ENCODE peak calls at places on chromosomes 5 and 9, in eight cellular contexts. R is psoas muscle, Z is HFFc6, A is neural crest cell, E is HepG2, D is GM12878, H is body of pancreas, B is progenitor cell of endocrine pancreas. V is an unnamed sample.

GRCh38 chr5:14872070-14872989 is 752 bp upstream of the ANKH start:
- DNase-seq in R (peak), Z (no peak), A (peak), E (peak), D (no peak), H (peak), B (peak), V (peak)

GRCh38 chr5:176658817-176659216 is 11.5 kb downstream of the TSPAN17 start:
- DNase-seq in R (no peak), Z (no peak), A (no peak), E (no peak), D (no peak), H (no peak), B (no peak), V (no peak)

GRCh38 chr5:179869641-179870402 is 11.2 kb upstream of the MRNIP start:
- DNase-seq in R (no peak), Z (no peak), A (no peak), E (no peak), D (no peak), H (no peak), B (no peak), V (no peak)

GRCh38 chr9:129720181-129720864 is 32.5 kb downstream of the PTGES start:
- DNase-seq in R (no peak), Z (no peak), A (peak), E (peak), D (no peak), H (no peak), B (peak), V (no peak)

GRCh38 chr9:37775216-37775919 is 9.5 kb downstream of the EXOSC3 start:
- DNase-seq in R (no peak), Z (peak), A (no peak), E (no peak), D (no peak), H (no peak), B (no peak), V (no peak)

GRCh38 chr5:55674340-55674739 is 37.8 kb downstream of the SLC38A9 start:
- DNase-seq in R (no peak), Z (no peak), A (no peak), E (peak), D (no peak), H (no peak), B (no peak), V (no peak)

GRCh38 chr5:31638286-31638685 is 645 bp upstream of the PDZD2 start:
- DNase-seq in R (peak), Z (no peak), A (no peak), E (no peak), D (no peak), H (peak), B (no peak), V (no peak)

GRCh38 chr9:2199999-2200796 is 185.1 kb downstream of the SMARCA2 start:
- DNase-seq in R (no peak), Z (no peak), A (no peak), E (no peak), D (no peak), H (no peak), B (no peak), V (no peak)

GRCh38 chr5:120599576-120599975 is 135.5 kb downstream of the PRR16 start:
- DNase-seq in R (no peak), Z (peak), A (no peak), E (no peak), D (no peak), H (peak), B (no peak), V (no peak)

GRCh38 chr5:95644351-95645042 is 2.1 kb upstream of the RFESD start:
- DNase-seq in R (no peak), Z (peak), A (peak), E (peak), D (peak), H (peak), B (no peak), V (no peak)

GRCh38 chr5:143887901-143888648 is 76.1 kb downstream of the HMHB1 start:
- DNase-seq in R (no peak), Z (peak), A (no peak), E (no peak), D (no peak), H (no peak), B (no peak), V (no peak)

GRCh38 chr5:89351232-89351631 is 468.2 kb upstream of the MEF2C start:
- DNase-seq in R (no peak), Z (peak), A (no peak), E (no peak), D (no peak), H (no peak), B (no peak), V (no peak)

GRCh38 chr9:35114921-35115341 is 731 bp downstream of the ATOSB start:
- DNase-seq in R (peak), Z (peak), A (peak), E (no peak), D (no peak), H (peak), B (no peak), V (peak)

GRCh38 chr9:85118990-85119755 is 449.6 kb downstream of the NTRK2 start:
- DNase-seq in R (no peak), Z (no peak), A (no peak), E (no peak), D (no peak), H (no peak), B (no peak), V (no peak)

GRCh38 chr9:35406183-35406959 is 83.5 kb upstream of the RUSC2 start:
- DNase-seq in R (peak), Z (no peak), A (no peak), E (no peak), D (no peak), H (peak), B (peak), V (no peak)

GRCh38 chr5:36090033-36090432 is 23.4 kb upstream of the UGT3A2 start:
- DNase-seq in R (no peak), Z (peak), A (no peak), E (peak), D (no peak), H (no peak), B (no peak), V (no peak)

GRCh38 chr5:65914644-65915196 is 11.7 kb upstream of the ERBIN start:
- DNase-seq in R (no peak), Z (no peak), A (no peak), E (peak), D (no peak), H (no peak), B (no peak), V (no peak)

GRCh38 chr5:7910738-7911428 is 41.9 kb downstream of the MTRR start:
- DNase-seq in R (no peak), Z (no peak), A (no peak), E (no peak), D (no peak), H (no peak), B (no peak), V (no peak)

GRCh38 chr9:128393171-128393761 is 22.1 kb downstream of the URM1 start:
- DNase-seq in R (no peak), Z (no peak), A (peak), E (no peak), D (no peak), H (no peak), B (peak), V (no peak)

GRCh38 chr5:138439537-138440225 is 824 bp downstream of the REEP2 start:
- DNase-seq in R (no peak), Z (no peak), A (peak), E (no peak), D (no peak), H (no peak), B (no peak), V (no peak)

GRCh38 chr9:13358128-13358527 is 78.6 kb upstream of the MPDZ start:
- DNase-seq in R (no peak), Z (peak), A (no peak), E (no peak), D (no peak), H (no peak), B (no peak), V (no peak)

GRCh38 chr5:133816791-133817190 is 151.6 kb downstream of the C5orf15 start:
- DNase-seq in R (no peak), Z (no peak), A (no peak), E (no peak), D (no peak), H (no peak), B (no peak), V (no peak)

GRCh38 chr5:171989946-171990712 is 16.3 kb downstream of the FBXW11 start:
- DNase-seq in R (no peak), Z (no peak), A (no peak), E (no peak), D (no peak), H (no peak), B (no peak), V (no peak)

GRCh38 chr9:129402341-129402739 is 218.6 kb downstream of the C9orf50 start:
- DNase-seq in R (peak), Z (no peak), A (peak), E (no peak), D (no peak), H (no peak), B (no peak), V (no peak)

GRCh38 chr9:34377402-34377741 is 674 bp upstream of the MYORG start:
- DNase-seq in R (peak), Z (no peak), A (no peak), E (no peak), D (no peak), H (peak), B (peak), V (no peak)

GRCh38 chr9:91758491-91758981 is 191.5 kb downstream of the ROR2 start:
- DNase-seq in R (no peak), Z (peak), A (peak), E (peak), D (peak), H (no peak), B (peak), V (no peak)

GRCh38 chr9:129258124-129258822 is 80.2 kb upstream of the IER5L start:
- DNase-seq in R (peak), Z (peak), A (peak), E (peak), D (no peak), H (peak), B (peak), V (peak)

GRCh38 chr5:68392608-68393007 is 177.1 kb downstream of the PIK3R1 start:
- DNase-seq in R (no peak), Z (no peak), A (no peak), E (no peak), D (no peak), H (no peak), B (no peak), V (no peak)

GRCh38 chr5:134411228-134411545 is 494 bp downstream of the CDKN2AIPNL start:
- DNase-seq in R (no peak), Z (no peak), A (no peak), E (no peak), D (no peak), H (no peak), B (no peak), V (no peak)

GRCh38 chr5:28850320-28850921 is 1812.0 kb upstream of the CDH9 start:
- DNase-seq in R (no peak), Z (no peak), A (no peak), E (no peak), D (no peak), H (no peak), B (no peak), V (no peak)

GRCh38 chr5:83919071-83920041 is 198.7 kb upstream of the HAPLN1 start:
- DNase-seq in R (no peak), Z (no peak), A (no peak), E (no peak), D (no peak), H (no peak), B (no peak), V (no peak)

GRCh38 chr9:72592501-72593403 is 71.3 kb downstream of the TMC1 start:
- DNase-seq in R (no peak), Z (peak), A (peak), E (peak), D (peak), H (peak), B (no peak), V (no peak)
- TF ChIP-seq CTCF in R (peak), Z (peak), A (peak), E (peak), D (peak), H (peak), B (peak), V (peak)

GRCh38 chr9:93062364-93062763 is 3.9 kb downstream of the SUSD3 start:
- DNase-seq in R (no peak), Z (no peak), A (no peak), E (no peak), D (no peak), H (no peak), B (no peak), V (no peak)

GRCh38 chr9:93061260-93061751 is 2.8 kb downstream of the SUSD3 start:
- DNase-seq in R (no peak), Z (no peak), A (no peak), E (no peak), D (no peak), H (no peak), B (no peak), V (no peak)

GRCh38 chr9:93060746-93061259 is 2.3 kb downstream of the SUSD3 start:
- DNase-seq in R (no peak), Z (peak), A (no peak), E (no peak), D (peak), H (peak), B (no peak), V (no peak)

GRCh38 chr9:93059960-93060591 is 1.6 kb downstream of the SUSD3 start:
- DNase-seq in R (no peak), Z (no peak), A (no peak), E (no peak), D (no peak), H (no peak), B (no peak), V (no peak)

GRCh38 chr9:93061791-93062299 is 3.3 kb downstream of the SUSD3 start:
- DNase-seq in R (no peak), Z (no peak), A (no peak), E (peak), D (peak), H (no peak), B (no peak), V (no peak)
- TF ChIP-seq CTCF in R (no peak), Z (no peak), A (no peak), E (peak), D (peak), H (no peak), B (no peak), V (no peak)

GRCh38 chr9:16535555-16535954 is 334.9 kb downstream of the BNC2 start:
- DNase-seq in R (no peak), Z (peak), A (no peak), E (no peak), D (no peak), H (no peak), B (no peak), V (no peak)
- TF ChIP-seq CTCF in R (no peak), Z (no peak), A (no peak), E (no peak), D (no peak), H (no peak), B (no peak), V (no peak)

GRCh38 chr9:126599047-126599650 is 14.6 kb upstream of the LMX1B start:
- DNase-seq in R (no peak), Z (no peak), A (no peak), E (no peak), D (no peak), H (no peak), B (no peak), V (no peak)
- TF ChIP-seq CTCF in R (no peak), Z (peak), A (peak), E (no peak), D (no peak), H (no peak), B (peak), V (no peak)